ENCODE peak calls at places on chromosomes 11 and 22, in five cellular contexts. J, T, G, R and C are unnamed samples. For H3K9me3, the result is how much of the 10 kb centered on the place peaks cover.

GRCh38 chr22:39656495-39657490 is 86.2 kb downstream of the CACNA1I start:
- DNase-seq in J (no peak), T (no peak), G (no peak), R (no peak), C (no peak)

GRCh38 chr22:25448435-25449051 is 115.9 kb upstream of the GRK3 start:
- DNase-seq in J (peak), T (no peak), G (no peak), R (no peak), C (no peak)

GRCh38 chr11:131609317-131609716 is 238.9 kb downstream of the NTM start:
- DNase-seq in J (no peak), T (peak), G (no peak), R (no peak), C (no peak)

GRCh38 chr11:66106786-66107599 is 36.9 kb downstream of the PACS1 start:
- DNase-seq in J (no peak), T (no peak), G (no peak), R (no peak), C (no peak)

GRCh38 chr22:36334838-36335603 is 52.7 kb downstream of the MYH9 start:
- DNase-seq in J (peak), T (peak), G (no peak), R (peak), C (peak)

GRCh38 chr11:130601141-130601540 is 152.7 kb downstream of the ADAMTS15 start:
- DNase-seq in J (peak), T (no peak), G (peak), R (peak), C (peak)

GRCh38 chr11:32435152-32435480 is 223 bp downstream of the WT1 start:
- DNase-seq in J (no peak), T (no peak), G (no peak), R (no peak), C (no peak)

GRCh38 chr22:25494774-25495173 is 69.7 kb upstream of the GRK3 start:
- DNase-seq in J (peak), T (no peak), G (no peak), R (no peak), C (no peak)

GRCh38 chr22:49747130-49747529 is 80.5 kb downstream of the BRD1 start:
- DNase-seq in J (no peak), T (no peak), G (peak), R (no peak), C (no peak)

GRCh38 chr22:36073476-36073875 is 44.9 kb upstream of the RBFOX2 start:
- DNase-seq in J (no peak), T (no peak), G (no peak), R (no peak), C (no peak)

GRCh38 chr11:26960265-26960664 is 33.6 kb upstream of the FIBIN start:
- DNase-seq in J (no peak), T (no peak), G (no peak), R (no peak), C (no peak)

GRCh38 chr22:49380828-49381114 is 446.9 kb downstream of the BRD1 start:
- DNase-seq in J (no peak), T (no peak), G (no peak), R (no peak), C (no peak)

GRCh38 chr11:110430267-110431211 is 791 bp downstream of the FDX1 start:
- DNase-seq in J (peak), T (no peak), G (no peak), R (peak), C (no peak)

GRCh38 chr11:65522640-65523322 is 2.1 kb upstream of the SCYL1 start:
- DNase-seq in J (no peak), T (no peak), G (no peak), R (no peak), C (no peak)

GRCh38 chr11:34288482-34288881 is 69.3 kb downstream of the ABTB2 start:
- DNase-seq in J (no peak), T (no peak), G (no peak), R (no peak), C (no peak)

GRCh38 chr22:49959782-49960158 is 802 bp upstream of the PIM3 start:
- DNase-seq in J (no peak), T (no peak), G (no peak), R (peak), C (no peak)

GRCh38 chr11:86477495-86478155 is 102.9 kb downstream of the CCDC81 start:
- DNase-seq in J (no peak), T (no peak), G (no peak), R (no peak), C (no peak)

GRCh38 chr11:829116-829945 is 1.6 kb downstream of the CRACR2B start:
- DNase-seq in J (peak), T (no peak), G (no peak), R (peak), C (no peak)

GRCh38 chr11:35487532-35488078 is 37.8 kb downstream of the PAMR1 start:
- DNase-seq in J (peak), T (no peak), G (no peak), R (no peak), C (peak)

GRCh38 chr11:62664405-62665074 is 470 bp downstream of the C11orf98 start:
- DNase-seq in J (no peak), T (no peak), G (no peak), R (no peak), C (peak)

GRCh38 chr11:68852628-68853027 is 10.9 kb upstream of the CPT1A start:
- DNase-seq in J (no peak), T (no peak), G (no peak), R (no peak), C (no peak)

GRCh38 chr22:19822301-19823117 is 32.2 kb downstream of the GNB1L start:
- DNase-seq in J (no peak), T (no peak), G (no peak), R (no peak), C (peak)

GRCh38 chr11:75800136-75800675 is 14.8 kb upstream of the UVRAG start:
- DNase-seq in J (no peak), T (no peak), G (no peak), R (no peak), C (no peak)

GRCh38 chr11:68047437-68048290 is 8.8 kb downstream of the TCIRG1 start:
- DNase-seq in J (no peak), T (no peak), G (no peak), R (no peak), C (no peak)

GRCh38 chr22:42269407-42270177 is 861 bp downstream of the TCF20 start:
- DNase-seq in J (peak), T (no peak), G (no peak), R (peak), C (peak)

GRCh38 chr22:32265882-32266767 is 11.0 kb upstream of the SLC5A4 start:
- DNase-seq in J (peak), T (peak), G (no peak), R (peak), C (peak)

GRCh38 chr11:17786824-17787525 is 52.4 kb downstream of the KCNC1 start:
- DNase-seq in J (peak), T (peak), G (no peak), R (no peak), C (no peak)

GRCh38 chr11:9973921-9974320 is 310.0 kb downstream of the SWAP70 start:
- DNase-seq in J (no peak), T (no peak), G (no peak), R (no peak), C (no peak)

DNA sequence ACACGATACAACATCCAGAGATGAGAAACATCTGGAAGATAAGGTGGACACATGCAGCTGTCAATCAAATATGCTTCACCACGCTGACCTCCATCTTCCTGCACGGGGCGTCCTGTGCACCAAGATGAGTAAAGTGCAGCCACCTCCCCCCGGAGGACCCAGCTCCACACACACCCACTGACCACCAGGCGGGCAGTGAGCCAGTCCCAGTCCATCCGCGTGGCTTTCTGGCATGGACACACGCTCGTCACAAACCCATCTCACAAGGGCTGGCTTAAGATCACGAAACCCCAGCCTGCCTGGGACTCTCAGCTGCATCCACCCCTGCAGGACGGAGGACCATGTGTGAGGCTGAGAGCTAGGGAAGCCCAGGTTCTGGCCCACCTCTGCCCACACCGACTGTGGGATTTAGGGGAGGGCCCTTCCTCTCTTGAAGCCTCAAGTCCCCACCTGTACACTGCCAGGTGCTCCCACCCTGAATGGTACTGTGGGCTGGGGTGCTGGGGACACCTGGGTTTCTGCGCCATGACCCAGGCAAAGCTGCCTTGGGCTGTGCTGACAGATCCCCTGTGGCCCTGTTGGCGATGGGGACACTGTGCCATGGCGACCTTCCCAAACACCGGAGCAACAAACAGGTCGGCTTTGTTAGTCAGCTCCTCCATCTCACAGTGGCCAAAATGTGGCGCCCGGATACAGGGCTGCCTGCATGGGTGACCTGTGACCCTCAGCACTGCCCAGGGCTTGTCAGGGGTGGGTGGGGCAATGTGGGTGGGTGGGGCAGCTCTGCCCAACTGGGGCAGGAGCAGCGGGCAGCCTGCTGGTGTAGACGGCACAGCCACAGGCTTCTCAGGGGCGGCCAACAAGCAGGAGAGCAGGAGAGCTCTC is 629.0 kb downstream of the TBC1D22A start:
- DNase-seq in J (no peak), T (no peak), G (no peak), R (no peak), C (no peak)
- H3K9me3 ChIP-seq in J (under half), T (under half), G (under half), R (under half), C (under half)

GRCh38 chr11:45102810-45103621 is 43.4 kb upstream of the PRDM11 start:
- DNase-seq in J (peak), T (no peak), G (peak), R (peak), C (peak)
- H3K4me3 ChIP-seq in J (no peak), T (peak), G (no peak), R (no peak), C (no peak)

GRCh38 chr22:34800265-34800664 is 265.7 kb upstream of the ISX start:
- DNase-seq in J (no peak), T (no peak), G (no peak), R (no peak), C (no peak)

GRCh38 chr22:34808618-34809017 is 257.3 kb upstream of the ISX start:
- DNase-seq in J (no peak), T (no peak), G (no peak), R (no peak), C (no peak)

GRCh38 chr22:34801221-34801620 is 264.7 kb upstream of the ISX start:
- DNase-seq in J (no peak), T (no peak), G (no peak), R (no peak), C (no peak)

GRCh38 chr22:34798605-34799004 is 267.4 kb upstream of the ISX start:
- DNase-seq in J (no peak), T (no peak), G (no peak), R (peak), C (peak)

GRCh38 chr22:34804588-34804987 is 261.4 kb upstream of the ISX start:
- DNase-seq in J (peak), T (no peak), G (no peak), R (no peak), C (no peak)
- TF ChIP-seq CTCF in J (peak), T (no peak), G (no peak), R (no peak), C (no peak)

GRCh38 chr22:22937894-22938480 is 50.4 kb downstream of the IGLL5 start:
- DNase-seq in J (no peak), T (no peak), G (no peak), R (no peak), C (no peak)
- H3K9me3 ChIP-seq in J (under half), T (under half), G (under half), R (under half), C (under half)

GRCh38 chr11:123137496-123138270 is 57.4 kb downstream of the CLMP start:
- DNase-seq in J (peak), T (no peak), G (no peak), R (peak), C (peak)
- H3K4me3 ChIP-seq in J (no peak), T (no peak), G (peak), R (peak), C (no peak)

GRCh38 chr11:107740256-107740655 is 28.4 kb upstream of the SLN start:
- DNase-seq in J (no peak), T (no peak), G (no peak), R (no peak), C (no peak)
- TF ChIP-seq CTCF in J (no peak), T (no peak), G (no peak), R (no peak), C (no peak)